ENCODE peak calls at places on chromosome 22, in five cellular contexts. B, W, P, R and S are unnamed samples.
A peak's percentile ranks its signal among the peaks of the same experiment; 100 is the strongest.

GRCh38 chr22:47631571-47632102 is 869.2 kb downstream of the TBC1D22A start:
- DNase-seq in W (no peak), R (no peak), P (no peak), B (no peak), S (no peak)

GRCh38 chr22:41411021-41411851 is 29.5 kb downstream of the TEF start:
- DNase-seq in W (no peak), P (no peak), R (no peak), B (no peak), S (no peak)

GRCh38 chr22:35684270-35684700 is 33.4 kb upstream of the APOL5 start:
- DNase-seq in P (no peak), R (no peak), W (no peak), B (no peak), S (peak; percentile 39)

GRCh38 chr22:25362883-25363240 is 143.4 kb downstream of the CRYBB2 start:
- DNase-seq in P (no peak), R (peak; percentile 64), W (no peak), B (no peak), S (no peak)

GRCh38 chr22:37549704-37550059 is 10.6 kb upstream of the CDC42EP1 start:
- DNase-seq in P (no peak), B (no peak), R (no peak), W (peak; percentile 87), S (peak; percentile 47)

GRCh38 chr22:35355744-35356420 is 25.0 kb upstream of the HMOX1 start:
- DNase-seq in P (no peak), W (no peak), R (no peak), B (no peak), S (peak; percentile 9)

GRCh38 chr22:35630387-35630793 is 13.3 kb upstream of the MB start:
- DNase-seq in R (no peak), B (peak; percentile 42), P (no peak), W (peak; percentile 72), S (peak; percentile 43)

GRCh38 chr22:40898850-40899357 is 37.0 kb upstream of the DNAJB7 start:
- DNase-seq in R (no peak), W (no peak), B (peak; percentile 52), P (peak; percentile 26), S (peak; percentile 53)

GRCh38 chr22:36068776-36069344 is 40.2 kb upstream of the RBFOX2 start:
- DNase-seq in B (no peak), W (no peak), P (no peak), R (no peak), S (no peak)

GRCh38 chr22:44063462-44064371 is 39.6 kb downstream of the PARVB start:
- DNase-seq in W (no peak), P (peak; percentile 70), B (no peak), R (no peak), S (no peak)

GRCh38 chr22:37804502-37804885 is 3.2 kb upstream of the GCAT start:
- DNase-seq in R (no peak), W (no peak), P (no peak), B (no peak), S (no peak)

GRCh38 chr22:25759825-25760231 is 17.8 kb downstream of the MYO18B start:
- DNase-seq in W (no peak), R (no peak), P (no peak), B (peak; percentile 90), S (peak; percentile 87)

GRCh38 chr22:24155597-24156145 is 25.6 kb upstream of the SUSD2 start:
- DNase-seq in P (peak; percentile 71), R (peak; percentile 86), B (peak; percentile 61), W (peak; percentile 93), S (peak; percentile 74)

GRCh38 chr22:24154826-24155225 is 26.5 kb upstream of the SUSD2 start:
- DNase-seq in R (no peak), W (no peak), P (no peak), B (no peak), S (no peak)

GRCh38 chr22:24156146-24156914 is 25.0 kb upstream of the SUSD2 start:
- DNase-seq in W (no peak), R (no peak), P (peak; percentile 81), B (peak; percentile 36), S (peak; percentile 38)

GRCh38 chr22:24157783-24158170 is 23.5 kb upstream of the SUSD2 start:
- DNase-seq in W (no peak), B (no peak), R (no peak), P (no peak), S (no peak)

GRCh38 chr22:24156915-24157782 is 24.1 kb upstream of the SUSD2 start:
- DNase-seq in B (peak; percentile 74), P (peak; percentile 91), R (peak; percentile 94), W (peak; percentile 94), S (peak; percentile 85)
- TF ChIP-seq CTCF in B (peak; percentile 81), P (peak; percentile 96), R (peak; percentile 63), W (peak; percentile 52), S (peak; percentile 89)

GRCh38 chr22:48803171-48803992 is 1024.3 kb downstream of the BRD1 start:
- DNase-seq in W (no peak), R (no peak), B (no peak), P (no peak), S (no peak)

GRCh38 chr22:48802576-48802975 is 1025.1 kb downstream of the BRD1 start:
- DNase-seq in R (peak; percentile 70), W (no peak), P (no peak), B (no peak), S (no peak)

GRCh38 chr22:48804811-48805301 is 1022.8 kb downstream of the BRD1 start:
- DNase-seq in W (no peak), P (no peak), R (no peak), B (no peak), S (no peak)

GRCh38 chr22:48805516-48805915 is 1022.2 kb downstream of the BRD1 start:
- DNase-seq in B (no peak), P (no peak), R (no peak), W (no peak), S (no peak)

GRCh38 chr22:48803993-48804810 is 1023.5 kb downstream of the BRD1 start:
- DNase-seq in R (no peak), B (no peak), P (no peak), W (no peak), S (no peak)
- TF ChIP-seq CTCF in R (no peak), B (no peak), P (no peak), W (no peak), S (no peak)

GRCh38 chr22:20177217-20177911 is 26.5 kb upstream of the CCDC188 start:
- DNase-seq in P (no peak), W (no peak), R (no peak), B (no peak), S (no peak)
- TF ChIP-seq CTCF in P (no peak), W (no peak), R (no peak), B (no peak), S (no peak)

GRCh38 chr22:42680648-42681047 is 31.5 kb upstream of the CYB5R3 start:
- DNase-seq in R (no peak), B (peak; percentile 95), W (no peak), P (no peak), S (peak; percentile 92)
- TF ChIP-seq CTCF in R (no peak), B (no peak), W (no peak), P (no peak), S (no peak)

DNA sequence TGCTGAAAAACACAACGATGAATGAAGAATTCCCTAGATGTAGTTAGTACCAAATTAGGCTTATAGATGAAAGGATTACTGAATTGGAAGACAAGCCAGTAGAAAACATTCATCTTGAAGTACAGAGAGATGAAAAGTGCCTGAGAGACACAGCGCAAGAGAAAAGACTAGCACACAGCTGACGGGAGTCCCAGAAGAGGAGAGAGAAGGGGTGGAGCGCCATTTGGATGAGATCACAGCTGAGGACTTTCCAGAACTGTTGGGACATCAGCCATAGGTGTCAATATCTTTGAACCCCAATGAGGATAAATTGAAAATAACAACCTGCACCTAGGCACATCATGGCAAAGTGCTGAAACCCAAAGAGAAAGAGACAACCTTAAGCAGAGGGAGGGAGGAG is 25.2 kb downstream of the ALG12 start:
- DNase-seq in P (no peak), B (no peak), R (no peak), W (no peak), S (no peak)
- TF ChIP-seq CTCF in P (no peak), B (no peak), R (no peak), W (no peak), S (no peak)

GRCh38 chr22:21942939-21943338 is 9.7 kb downstream of the PPM1F start:
- DNase-seq in B (no peak), R (no peak), W (no peak), P (no peak), S (no peak)

GRCh38 chr22:21940521-21940920 is 12.1 kb downstream of the PPM1F start:
- DNase-seq in P (no peak), B (peak; percentile 40), W (no peak), R (no peak), S (no peak)

GRCh38 chr22:21943571-21944448 is 8.8 kb downstream of the PPM1F start:
- DNase-seq in B (no peak), R (no peak), W (no peak), P (no peak), S (no peak)

GRCh38 chr22:21941921-21942320 is 10.7 kb downstream of the PPM1F start:
- DNase-seq in P (no peak), R (no peak), B (no peak), W (no peak), S (no peak)

DNA sequence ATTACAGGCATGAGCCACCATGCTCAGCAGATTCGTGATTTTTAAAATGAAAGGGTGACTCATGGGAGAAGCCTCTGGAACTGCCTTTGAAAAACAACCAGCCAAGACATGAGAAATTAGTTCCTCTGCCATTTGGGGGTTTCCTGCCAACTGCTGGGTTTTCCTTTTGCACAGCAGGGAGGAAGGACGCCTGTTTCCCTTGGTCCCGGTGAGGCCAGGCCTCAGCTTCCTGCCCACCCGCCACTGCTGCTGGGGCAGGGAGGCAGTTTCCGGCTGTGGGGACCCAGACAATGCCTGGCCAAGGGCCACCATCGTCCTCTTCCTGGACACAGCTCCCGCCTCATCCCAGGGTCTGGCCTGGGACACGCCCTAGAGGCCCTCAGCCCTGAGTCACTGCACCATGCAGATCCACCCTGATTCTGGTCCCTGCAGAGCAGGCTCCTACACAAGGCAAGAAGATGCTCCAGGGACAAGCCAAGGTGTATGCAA is 10.2 kb downstream of the PPM1F start:
- DNase-seq in P (no peak), B (peak; percentile 89), W (peak; percentile 94), R (peak; percentile 89), S (peak; percentile 75)
- TF ChIP-seq CTCF in P (no peak), B (no peak), W (no peak), R (no peak), S (no peak)

DNA sequence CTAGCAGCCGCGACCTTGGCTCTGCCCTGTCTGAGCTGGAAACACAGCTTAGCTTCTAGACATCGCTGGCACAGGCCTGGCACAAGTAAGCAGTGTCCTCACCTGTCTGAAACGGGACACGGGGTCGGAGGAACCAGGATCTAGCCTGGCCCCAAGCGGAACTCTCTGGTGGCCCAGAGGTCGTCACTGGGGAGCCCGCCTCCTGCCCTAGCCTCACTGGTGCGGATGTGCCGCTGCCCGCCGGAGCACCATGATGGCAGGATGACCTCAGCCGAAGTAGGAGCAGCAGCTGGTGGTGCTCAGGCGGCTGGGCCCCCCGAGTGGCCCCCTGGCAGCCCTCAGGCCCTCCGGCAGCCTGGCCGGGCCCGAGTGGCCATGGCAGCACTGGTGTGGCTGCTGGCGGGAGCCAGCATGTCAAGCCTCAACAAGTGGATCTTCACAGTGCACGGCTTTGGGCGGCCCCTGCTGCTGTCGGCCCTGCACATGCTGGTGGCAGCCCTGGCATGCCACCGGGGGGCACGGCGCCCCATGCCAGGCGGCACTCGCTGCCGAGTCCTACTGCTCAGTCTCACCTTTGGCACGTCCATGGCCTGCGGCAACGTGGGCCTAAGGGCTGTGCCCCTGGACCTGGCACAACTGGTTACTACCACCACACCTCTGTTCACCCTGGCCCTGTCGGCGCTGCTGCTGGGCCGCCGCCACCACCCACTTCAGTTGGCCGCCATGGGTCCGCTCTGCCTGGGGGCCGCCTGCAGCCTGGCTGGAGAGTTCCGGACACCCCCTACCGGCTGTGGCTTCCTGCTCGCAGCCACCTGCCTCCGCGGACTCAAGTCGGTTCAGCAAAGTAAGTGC is 871 bp downstream of the SLC35E4 start:
- DNase-seq in W (peak; percentile 80), P (no peak), R (no peak), B (peak; percentile 47), S (peak; percentile 35)
- TF ChIP-seq CTCF in W (no peak), P (no peak), R (no peak), B (no peak), S (no peak)